ENCODE peak calls at places on chromosomes 7 and 10, in six cellular contexts. F is kidney epithelial cell, C is left ventricle myocardium inferior, T is ovary, Q is H1, P is stomach. J is an unnamed sample.

GRCh38 chr10:48309711-48310226 is 3.3 kb downstream of the MAPK8 start:
- DNase-seq in Q (no peak), C (no peak), F (peak), T (no peak), P (no peak), J (no peak)

GRCh38 chr10:61452229-61452651 is 941 bp downstream of the TMEM26 start:
- DNase-seq in T (peak), P (peak), F (no peak), C (no peak), Q (no peak), J (no peak)

GRCh38 chr10:86355571-86356038 is 11.0 kb downstream of the GRID1 start:
- DNase-seq in T (no peak), F (no peak), P (no peak), Q (no peak), C (peak), J (no peak)

GRCh38 chr10:122152544-122152943 is 118.6 kb upstream of the BTBD16 start:
- DNase-seq in Q (no peak), F (no peak), C (peak), P (no peak), T (no peak), J (no peak)

GRCh38 chr10:73914036-73914435 is 3.1 kb downstream of the PLAU start:
- DNase-seq in Q (no peak), T (no peak), C (no peak), F (no peak), P (no peak), J (no peak)

GRCh38 chr7:155864271-155864985 is 52.2 kb upstream of the SHH start:
- DNase-seq in Q (no peak), T (no peak), P (no peak), F (no peak), C (no peak), J (no peak)

GRCh38 chr7:25857376-25858067 is 294.5 kb upstream of the NFE2L3 start:
- DNase-seq in F (no peak), P (no peak), Q (no peak), T (no peak), C (no peak), J (no peak)

GRCh38 chr7:19988860-19989259 is 215.4 kb upstream of the TMEM196 start:
- DNase-seq in Q (no peak), T (no peak), C (no peak), P (no peak), F (no peak), J (no peak)

GRCh38 chr7:53500076-53500475 is 464.6 kb downstream of the POM121L12 start:
- DNase-seq in Q (no peak), C (no peak), F (no peak), T (no peak), P (no peak), J (no peak)

GRCh38 chr7:90824386-90825307 is 228.5 kb downstream of the CDK14 start:
- DNase-seq in T (no peak), C (no peak), Q (no peak), P (no peak), F (no peak), J (peak)

GRCh38 chr10:15748137-15748536 is 28.4 kb upstream of the ITGA8 start:
- DNase-seq in C (no peak), Q (no peak), P (no peak), T (no peak), F (no peak), J (no peak)

GRCh38 chr10:120508393-120508792 is 51.4 kb downstream of the PLPP4 start:
- DNase-seq in F (peak), C (no peak), T (no peak), P (no peak), Q (no peak), J (peak)

GRCh38 chr10:12513775-12514663 is 164.7 kb downstream of the CAMK1D start:
- DNase-seq in C (no peak), P (no peak), F (no peak), T (no peak), Q (no peak), J (no peak)

GRCh38 chr10:104032144-104032775 is 53.4 kb downstream of the COL17A1 start:
- DNase-seq in F (no peak), Q (no peak), C (no peak), T (no peak), P (no peak), J (no peak)

GRCh38 chr7:13992621-13992982 is 3.1 kb upstream of the ETV1 start:
- DNase-seq in T (no peak), C (no peak), Q (no peak), P (no peak), F (no peak), J (no peak)
- H3K4me3 ChIP-seq in T (no peak), C (peak), Q (no peak), P (no peak), F (no peak), J (no peak)

GRCh38 chr10:55283041-55283440 is 482.0 kb upstream of the PCDH15 start:
- DNase-seq in Q (no peak), F (no peak), T (no peak), C (no peak), P (no peak), J (no peak)

GRCh38 chr10:55280696-55281095 is 479.7 kb upstream of the PCDH15 start:
- DNase-seq in Q (no peak), T (no peak), C (no peak), F (no peak), P (no peak), J (no peak)
- TF ChIP-seq CTCF in Q (no peak), T (no peak), C (no peak), F (no peak), P (no peak), J (no peak)

GRCh38 chr7:16803881-16804673 is 722 bp downstream of the AGR2 start:
- DNase-seq in C (no peak), P (no peak), F (no peak), Q (no peak), T (no peak), J (no peak)
- H3K4me3 ChIP-seq in C (no peak), P (peak), F (no peak), Q (no peak), T (no peak), J (no peak)

GRCh38 chr7:158396301-158396905 is 191.2 kb downstream of the PTPRN2 start:
- DNase-seq in C (no peak), F (no peak), P (no peak), T (no peak), Q (no peak), J (no peak)

GRCh38 chr7:158395780-158396214 is 191.8 kb downstream of the PTPRN2 start:
- DNase-seq in C (no peak), P (peak), Q (peak), T (no peak), F (no peak), J (no peak)

GRCh38 chr7:158395349-158395748 is 192.3 kb downstream of the PTPRN2 start:
- DNase-seq in T (no peak), C (no peak), P (no peak), F (no peak), Q (no peak), J (no peak)

GRCh38 chr7:158393926-158394625 is 193.5 kb downstream of the PTPRN2 start:
- DNase-seq in Q (no peak), F (no peak), P (no peak), T (no peak), C (no peak), J (no peak)

GRCh38 chr7:158394936-158395335 is 192.7 kb downstream of the PTPRN2 start:
- DNase-seq in C (peak), Q (peak), T (no peak), P (peak), F (no peak), J (no peak)
- TF ChIP-seq CTCF in C (peak), Q (peak), T (no peak), P (peak), F (peak), J (no peak)

GRCh38 chr10:3778708-3779108 is 6.3 kb downstream of the KLF6 start:
- DNase-seq in F (no peak), T (no peak), P (no peak), Q (no peak), C (no peak), J (no peak)
- H3K4me3 ChIP-seq in F (no peak), T (peak), P (peak), Q (no peak), C (peak), J (no peak)

DNA sequence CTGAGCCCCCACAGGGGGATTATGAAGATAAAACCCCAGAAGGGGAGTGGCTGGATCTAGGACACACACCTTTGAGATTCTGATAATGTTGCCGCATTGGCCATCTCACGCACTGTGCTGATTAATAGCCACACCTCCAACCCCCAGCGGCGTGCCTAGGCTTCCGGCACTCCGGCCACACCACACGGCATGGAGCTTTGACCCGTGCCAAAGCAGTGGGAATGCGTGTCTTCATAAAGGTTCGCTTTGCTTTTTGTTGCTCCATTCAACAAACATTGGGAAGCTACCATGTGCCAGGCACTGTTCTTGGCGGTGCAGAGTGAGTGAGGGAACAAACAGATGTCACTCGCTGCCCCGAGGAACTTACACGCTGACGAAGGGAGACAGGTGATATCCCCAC is 117.6 kb downstream of the TCERG1L start:
- DNase-seq in P (peak), Q (no peak), F (no peak), C (no peak), T (peak), J (no peak)
- TF ChIP-seq CTCF in P (no peak), Q (no peak), F (no peak), C (no peak), T (no peak), J (no peak)

DNA sequence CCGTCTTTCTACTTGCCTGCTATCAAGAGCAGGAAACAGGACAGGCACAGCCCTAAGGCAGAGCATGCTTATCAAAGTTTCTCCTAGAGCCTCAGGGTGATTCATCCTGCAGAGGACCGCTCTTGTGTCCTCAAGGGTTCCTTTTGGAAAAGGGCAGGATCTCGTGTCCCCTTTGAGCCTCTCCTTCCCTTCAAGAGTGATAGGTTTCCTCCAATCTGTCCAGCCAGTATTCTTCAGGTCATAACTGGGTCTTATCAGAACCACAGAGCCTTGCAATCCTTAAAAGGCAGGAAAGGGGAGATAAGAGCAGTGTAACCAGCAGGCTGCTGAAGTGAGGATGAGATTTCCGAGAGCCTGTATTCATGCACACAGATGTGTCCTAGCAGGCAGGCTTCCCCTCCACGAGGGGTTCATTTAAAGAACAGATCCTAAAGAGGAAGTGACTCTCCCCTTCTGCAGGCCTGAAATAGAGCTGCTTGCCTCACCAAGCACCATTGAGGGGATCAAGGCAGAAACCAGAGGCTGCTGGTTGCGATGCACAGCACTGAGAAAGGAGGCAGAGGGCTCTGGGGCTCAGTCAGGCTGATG is 90.5 kb upstream of the SVIL start:
- DNase-seq in T (no peak), P (no peak), F (no peak), Q (no peak), C (peak), J (no peak)
- H3K4me3 ChIP-seq in T (no peak), P (no peak), F (no peak), Q (no peak), C (peak), J (no peak)

DNA sequence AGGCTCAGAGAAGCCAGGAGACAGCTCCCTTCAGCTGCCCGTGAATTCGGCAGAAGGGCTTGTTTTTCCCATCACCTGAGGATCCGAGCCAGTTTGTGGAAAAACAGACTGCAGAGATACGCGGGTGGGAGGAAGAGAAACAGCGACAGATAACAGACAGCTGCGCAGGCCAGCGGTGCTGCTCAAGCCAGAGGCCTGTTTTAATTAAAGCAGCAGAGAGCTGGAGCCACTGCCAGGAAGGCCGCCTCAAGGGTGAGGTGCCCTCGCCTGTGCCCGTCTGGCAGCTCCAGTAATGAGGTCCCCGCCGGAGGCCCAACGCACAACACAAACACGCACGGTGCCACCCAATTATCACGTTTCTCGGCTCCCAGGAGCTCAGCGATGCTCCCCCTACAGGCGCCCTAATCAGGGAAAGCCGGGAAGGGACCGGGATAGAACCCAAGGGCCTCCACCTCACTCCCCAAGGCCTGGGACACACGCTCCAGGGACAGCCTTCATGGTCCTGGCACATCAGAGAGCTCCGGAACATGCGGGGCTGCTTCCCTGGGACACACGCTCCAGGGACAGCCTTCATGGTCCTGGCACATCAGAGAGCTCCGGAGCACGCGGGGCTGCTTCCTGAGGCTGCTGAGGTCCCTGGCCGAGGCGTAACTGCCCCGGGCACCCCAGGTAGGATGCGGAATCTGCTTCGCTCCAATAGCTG is 60.6 kb upstream of the DNAAF5 start:
- DNase-seq in Q (no peak), C (peak), F (no peak), T (peak), P (no peak), J (no peak)
- TF ChIP-seq CTCF in Q (peak), C (peak), F (peak), T (peak), P (no peak), J (peak)

J was measured in AG04449.